ENCODE peak calls at places on chromosomes 5 and 9, in eight cellular contexts. M is stomach, H is upper lobe of right lung, C is HL-60, O is Panc1, L is progenitor cell of endocrine pancreas, U is epithelial cell of esophagus, E is fibroblast of the aortic adventitia. G is an unnamed sample.

GRCh38 chr5:21058290-21058689 is 1070.3 kb upstream of the CDH18 start:
- DNase-seq in M (no peak), H (no peak), C (no peak), O (no peak), L (no peak), U (no peak), E (no peak), G (no peak)

GRCh38 chr5:165573445-165573844 is 2068.0 kb downstream of the MAT2B start:
- DNase-seq in M (no peak), H (no peak), C (no peak), O (no peak), L (no peak), U (no peak), E (no peak), G (no peak)

GRCh38 chr5:84131372-84131771 is 253.3 kb downstream of the EDIL3 start:
- DNase-seq in M (no peak), H (no peak), C (no peak), O (no peak), L (no peak), U (no peak), E (peak), G (no peak)

GRCh38 chr9:3873818-3874217 is 348.0 kb upstream of the RFX3 start:
- DNase-seq in M (no peak), H (no peak), C (no peak), O (no peak), L (no peak), U (no peak), E (peak), G (no peak)

GRCh38 chr5:153939101-153939500 is 99.6 kb downstream of the FAM114A2 start:
- DNase-seq in M (no peak), H (no peak), C (no peak), O (no peak), L (no peak), U (no peak), E (no peak), G (no peak)

GRCh38 chr9:130743644-130744043 is 50.1 kb downstream of the EXOSC2 start:
- DNase-seq in M (no peak), H (no peak), C (no peak), O (no peak), L (no peak), U (no peak), E (no peak), G (no peak)

GRCh38 chr5:103472820-103473219 is 89.8 kb downstream of the NUDT12 start:
- DNase-seq in M (no peak), H (no peak), C (no peak), O (no peak), L (no peak), U (peak), E (peak), G (no peak)

GRCh38 chr9:34518110-34518616 is 4.6 kb downstream of the ENHO start:
- DNase-seq in M (no peak), H (no peak), C (no peak), O (no peak), L (no peak), U (no peak), E (no peak), G (no peak)

GRCh38 chr9:14270358-14271077 is 43.4 kb downstream of the NFIB start:
- DNase-seq in M (no peak), H (no peak), C (no peak), O (no peak), L (no peak), U (no peak), E (peak), G (no peak)

GRCh38 chr9:127241354-127241753 is 23.2 kb upstream of the GARNL3 start:
- DNase-seq in M (no peak), H (no peak), C (no peak), O (no peak), L (no peak), U (no peak), E (no peak), G (no peak)

GRCh38 chr5:143061161-143061945 is 291.2 kb downstream of the ARHGAP26 start:
- DNase-seq in M (no peak), H (no peak), C (no peak), O (peak), L (no peak), U (peak), E (peak), G (no peak)

GRCh38 chr5:93586948-93587918 is 4.2 kb downstream of the NR2F1 start:
- DNase-seq in M (no peak), H (no peak), C (no peak), O (no peak), L (no peak), U (no peak), E (no peak), G (no peak)

GRCh38 chr5:76544268-76544926 is 78.8 kb downstream of the F2RL2 start:
- DNase-seq in M (peak), H (no peak), C (no peak), O (peak), L (no peak), U (peak), E (peak), G (no peak)

GRCh38 chr9:131436386-131436785 is 42.5 kb downstream of the PRRC2B start:
- DNase-seq in M (no peak), H (no peak), C (no peak), O (no peak), L (no peak), U (no peak), E (peak), G (no peak)

GRCh38 chr5:171520300-171521170 is 101.1 kb downstream of the FGF18 start:
- DNase-seq in M (no peak), H (no peak), C (no peak), O (no peak), L (no peak), U (peak), E (peak), G (no peak)

GRCh38 chr9:121652037-121652837 is 803 bp downstream of the DAB2IP start:
- DNase-seq in M (peak), H (no peak), C (no peak), O (no peak), L (no peak), U (no peak), E (no peak), G (no peak)

GRCh38 chr5:163347671-163348070 is 89.7 kb upstream of the CCNG1 start:
- DNase-seq in M (peak), H (no peak), C (peak), O (peak), L (peak), U (peak), E (peak), G (no peak)

GRCh38 chr5:82815871-82816270 is 261.3 kb downstream of the TMEM167A start:
- DNase-seq in M (no peak), H (no peak), C (no peak), O (no peak), L (no peak), U (no peak), E (peak), G (no peak)

GRCh38 chr5:157924490-157924889 is 65.5 kb upstream of the CLINT1 start:
- DNase-seq in M (no peak), H (no peak), C (no peak), O (no peak), L (no peak), U (no peak), E (no peak), G (no peak)

GRCh38 chr9:83108208-83108607 is 45.3 kb upstream of the RASEF start:
- DNase-seq in M (no peak), H (no peak), C (no peak), O (no peak), L (no peak), U (no peak), E (no peak), G (no peak)

GRCh38 chr5:150582281-150582791 is 58.1 kb upstream of the SYNPO start:
- DNase-seq in M (peak), H (peak), C (no peak), O (no peak), L (peak), U (no peak), E (no peak), G (no peak)

GRCh38 chr5:27241564-27242257 is 203.3 kb upstream of the CDH9 start:
- DNase-seq in M (no peak), H (no peak), C (peak), O (peak), L (no peak), U (peak), E (peak), G (no peak)

GRCh38 chr5:95162231-95162992 is 122.5 kb downstream of the MCTP1 start:
- DNase-seq in M (no peak), H (no peak), C (no peak), O (no peak), L (no peak), U (no peak), E (no peak), G (no peak)

GRCh38 chr5:112146323-112146848 is 272.7 kb downstream of the EPB41L4A start:
- DNase-seq in M (no peak), H (no peak), C (no peak), O (no peak), L (no peak), U (peak), E (peak), G (no peak)

GRCh38 chr5:14036514-14036913 is 92.0 kb upstream of the DNAH5 start:
- DNase-seq in M (no peak), H (no peak), C (no peak), O (no peak), L (no peak), U (peak), E (no peak), G (peak)

GRCh38 chr9:124770359-124771020 is 621 bp downstream of the NR6A1 start:
- DNase-seq in M (no peak), H (no peak), C (no peak), O (no peak), L (no peak), U (no peak), E (no peak), G (peak)

GRCh38 chr9:122036988-122037387 is 56.1 kb downstream of the TTLL11 start:
- DNase-seq in M (no peak), H (no peak), C (no peak), O (no peak), L (no peak), U (peak), E (peak), G (no peak)

GRCh38 chr9:83440641-83441040 is 97.6 kb downstream of the FRMD3 start:
- DNase-seq in M (peak), H (no peak), C (no peak), O (no peak), L (no peak), U (no peak), E (peak), G (no peak)

GRCh38 chr5:139272471-139273321 is 20.8 kb upstream of the MATR3 start:
- DNase-seq in M (no peak), H (no peak), C (no peak), O (no peak), L (no peak), U (peak), E (peak), G (no peak)

GRCh38 chr5:66538126-66538525 is 58.1 kb upstream of the MAST4 start:
- DNase-seq in M (no peak), H (no peak), C (no peak), O (no peak), L (no peak), U (no peak), E (no peak), G (no peak)

GRCh38 chr9:89978185-89978584 is 373.4 kb downstream of the GADD45G start:
- DNase-seq in M (no peak), H (no peak), C (no peak), O (no peak), L (no peak), U (peak), E (peak), G (no peak)
- TF ChIP-seq CTCF in M (no peak), H (peak), C (no peak), O (peak), L (peak), U (peak), E (peak), G (peak)

GRCh38 chr5:71904852-71905251 is 185.8 kb downstream of the CARTPT start:
- DNase-seq in M (no peak), H (no peak), C (no peak), O (no peak), L (no peak), U (peak), E (no peak), G (no peak)

GRCh38 chr5:71907589-71908145 is 188.6 kb downstream of the CARTPT start:
- DNase-seq in M (no peak), H (no peak), C (no peak), O (no peak), L (no peak), U (no peak), E (no peak), G (no peak)

GRCh38 chr5:71905804-71906711 is 187.0 kb downstream of the CARTPT start:
- DNase-seq in M (no peak), H (no peak), C (no peak), O (no peak), L (no peak), U (no peak), E (peak), G (no peak)

GRCh38 chr5:71907001-71907564 is 188.0 kb downstream of the CARTPT start:
- DNase-seq in M (no peak), H (no peak), C (no peak), O (no peak), L (no peak), U (peak), E (no peak), G (no peak)

DNA sequence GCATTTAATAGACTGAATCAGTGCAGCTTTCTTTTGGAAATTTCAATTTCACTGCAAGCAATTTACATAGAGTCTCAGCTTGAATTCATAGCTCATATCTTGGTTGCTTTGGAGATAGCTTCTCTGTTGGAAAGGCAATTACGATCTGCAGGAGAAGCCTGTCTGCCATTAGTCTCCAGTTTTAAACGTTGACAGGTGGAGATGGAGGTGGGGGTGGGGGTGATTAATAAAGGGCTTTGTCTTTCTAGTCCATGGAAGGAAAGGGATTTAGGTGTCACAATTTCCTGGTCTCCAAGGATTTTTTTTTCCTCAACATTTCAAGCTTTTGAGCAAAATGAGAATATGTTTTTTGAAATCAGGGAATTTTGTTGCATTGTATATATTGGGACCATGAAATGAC is 184.8 kb downstream of the CARTPT start:
- DNase-seq in M (no peak), H (no peak), C (no peak), O (no peak), L (no peak), U (no peak), E (no peak), G (no peak)
- TF ChIP-seq CTCF in M (no peak), H (no peak), C (no peak), O (no peak), L (no peak), U (no peak), E (no peak), G (no peak)

GRCh38 chr5:9761706-9762105 is 131.6 kb upstream of the TAS2R1 start:
- DNase-seq in M (no peak), H (no peak), C (no peak), O (no peak), L (no peak), U (no peak), E (peak), G (no peak)

GRCh38 chr5:9771079-9771478 is 140.9 kb upstream of the TAS2R1 start:
- DNase-seq in M (no peak), H (no peak), C (no peak), O (no peak), L (no peak), U (no peak), E (no peak), G (no peak)

GRCh38 chr5:9765421-9765820 is 135.3 kb upstream of the TAS2R1 start:
- DNase-seq in M (no peak), H (no peak), C (no peak), O (no peak), L (no peak), U (no peak), E (peak), G (no peak)

DNA sequence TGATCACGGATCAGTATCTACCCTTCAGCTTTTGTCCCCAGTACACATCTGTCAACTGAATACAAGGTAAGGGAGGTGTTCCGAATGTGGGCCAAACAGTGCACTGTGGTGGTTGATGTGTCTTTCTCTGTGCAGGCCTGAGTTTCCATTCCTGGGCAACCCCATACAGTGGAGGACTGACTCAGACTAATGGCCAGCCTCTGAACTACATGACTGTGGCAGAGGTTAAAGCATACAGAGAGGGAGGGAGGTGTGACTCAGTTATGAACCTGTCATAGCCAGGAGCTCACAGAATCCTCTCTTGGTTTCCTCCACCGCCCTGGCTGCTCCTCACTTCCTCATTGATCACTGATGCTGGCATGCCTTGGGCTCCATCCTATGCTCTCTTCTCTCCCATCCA is 136.4 kb upstream of the TAS2R1 start:
- DNase-seq in M (no peak), H (no peak), C (no peak), O (no peak), L (no peak), U (peak), E (peak), G (no peak)
- TF ChIP-seq CTCF in M (no peak), H (no peak), C (no peak), O (no peak), L (no peak), U (no peak), E (peak), G (no peak)

GRCh38 chr5:117110548-117110947 is 535.9 kb upstream of the SEMA6A start:
- DNase-seq in M (no peak), H (no peak), C (no peak), O (no peak), L (no peak), U (no peak), E (no peak), G (no peak)
- TF ChIP-seq CTCF in M (no peak), H (no peak), C (no peak), O (no peak), L (no peak), U (no peak), E (no peak), G (no peak)

GRCh38 chr5:61674403-61674802 is 342.3 kb downstream of the ZSWIM6 start:
- DNase-seq in M (no peak), H (no peak), C (no peak), O (no peak), L (no peak), U (no peak), E (no peak), G (no peak)

GRCh38 chr5:61678966-61679365 is 346.9 kb downstream of the ZSWIM6 start:
- DNase-seq in M (no peak), H (no peak), C (no peak), O (no peak), L (no peak), U (no peak), E (no peak), G (no peak)

GRCh38 chr5:61677220-61677619 is 345.2 kb downstream of the ZSWIM6 start:
- DNase-seq in M (no peak), H (no peak), C (no peak), O (no peak), L (no peak), U (no peak), E (no peak), G (no peak)

GRCh38 chr5:61673007-61673735 is 341.1 kb downstream of the ZSWIM6 start:
- DNase-seq in M (peak), H (no peak), C (no peak), O (no peak), L (no peak), U (peak), E (peak), G (no peak)

DNA sequence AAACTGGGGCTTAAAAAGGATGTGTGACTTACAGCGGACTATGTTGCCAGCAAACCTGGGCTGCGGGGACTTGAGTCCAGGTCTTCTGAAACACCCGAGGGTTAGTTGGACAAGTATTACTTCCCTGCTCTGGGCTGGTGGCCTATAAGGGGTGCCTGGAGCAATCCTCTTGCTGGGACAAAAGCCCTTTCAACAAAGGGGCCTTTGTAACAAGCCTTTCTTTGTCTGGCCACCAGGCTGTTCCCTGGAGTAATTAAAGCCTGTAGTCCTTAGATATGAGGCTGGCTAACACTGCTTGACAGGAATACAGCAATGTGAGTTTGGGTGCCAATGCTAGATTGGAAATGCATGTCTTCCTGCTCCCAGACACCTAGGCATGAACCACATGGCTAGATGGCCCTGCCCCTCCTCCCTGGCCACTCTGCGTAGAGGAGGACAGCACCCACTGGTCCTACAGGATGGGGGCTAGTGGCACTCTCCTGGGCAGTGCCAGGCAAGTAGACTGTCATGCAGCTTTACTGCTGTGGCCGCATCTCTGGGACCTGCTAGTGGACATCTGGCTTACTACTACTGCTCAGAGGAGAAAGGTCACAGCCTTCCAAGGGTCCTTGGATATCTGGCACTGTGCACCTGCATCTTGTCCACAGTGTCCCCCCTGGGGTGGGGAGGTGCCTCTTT is 343.1 kb downstream of the ZSWIM6 start:
- DNase-seq in M (no peak), H (no peak), C (no peak), O (no peak), L (no peak), U (no peak), E (no peak), G (no peak)
- TF ChIP-seq CTCF in M (no peak), H (no peak), C (no peak), O (peak), L (peak), U (peak), E (no peak), G (peak)

GRCh38 chr5:119486-120097 is 27.6 kb downstream of the PLEKHG4B start:
- DNase-seq in M (no peak), H (no peak), C (no peak), O (no peak), L (no peak), U (no peak), E (no peak), G (no peak)
- TF ChIP-seq CTCF in M (no peak), H (no peak), C (no peak), O (no peak), L (no peak), U (no peak), E (no peak), G (no peak)

GRCh38 chr9:18142964-18143363 is 331.0 kb upstream of the ADAMTSL1 start:
- DNase-seq in M (no peak), H (no peak), C (no peak), O (no peak), L (no peak), U (peak), E (peak), G (no peak)
- TF ChIP-seq CTCF in M (no peak), H (peak), C (no peak), O (no peak), L (peak), U (peak), E (peak), G (peak)

DNA sequence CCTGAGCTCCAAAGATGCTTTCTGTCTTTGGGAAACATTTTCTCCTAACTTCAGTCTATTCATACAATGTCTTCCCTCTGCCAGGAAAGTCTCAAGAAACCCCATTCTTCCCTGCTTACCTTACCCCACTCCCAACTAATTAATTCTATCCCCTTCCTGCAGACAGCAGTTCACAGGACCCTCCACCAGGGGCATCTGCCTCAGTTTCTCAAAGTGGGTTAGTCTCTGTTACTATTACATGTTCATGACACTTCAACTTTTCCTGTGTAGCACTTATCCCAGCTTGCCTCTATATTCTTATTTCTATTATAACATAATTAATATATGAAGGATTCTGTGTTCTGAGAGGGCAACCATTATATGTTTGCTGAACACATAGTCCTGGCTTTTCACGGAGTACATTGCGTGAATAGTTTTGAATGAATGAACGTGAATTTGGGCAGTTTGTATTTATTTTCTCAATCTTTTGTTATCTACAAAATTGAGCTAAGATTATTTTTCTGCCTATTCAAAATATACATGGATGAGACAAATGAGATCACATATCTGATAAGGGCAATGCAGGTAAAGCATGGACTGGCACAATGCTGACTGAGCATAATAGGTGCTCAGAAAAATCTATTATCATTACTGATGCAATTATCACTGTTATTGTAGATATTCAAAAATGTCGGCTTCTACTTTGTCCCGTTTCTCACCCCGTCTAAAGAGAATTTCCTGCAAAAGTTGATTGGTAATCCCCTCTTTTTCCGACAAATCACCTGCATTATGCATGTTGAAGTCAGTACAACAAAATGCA is 341.1 kb downstream of the BRINP1 start:
- DNase-seq in M (no peak), H (no peak), C (no peak), O (no peak), L (no peak), U (no peak), E (no peak), G (no peak)
- TF ChIP-seq CTCF in M (no peak), H (peak), C (no peak), O (no peak), L (peak), U (no peak), E (no peak), G (no peak)